ENCODE peak calls at places on chromosomes 7 and 10, in eight cellular contexts. One of them, this sample, is unnamed.

GRCh38 chr10:8375137-8375536 is 320.6 kb downstream of the GATA3 start:
- DNase-seq in thoracic aorta: no peak
- DNase-seq in adrenal gland: no peak
- DNase-seq in fibroblast of villous mesenchyme: no peak
- DNase-seq in fibroblast of pulmonary artery: no peak
- DNase-seq in progenitor cell of endocrine pancreas: no peak
- DNase-seq in GM12865: no peak
- DNase-seq in neural progenitor cell: no peak
- DNase-seq in this sample: no peak

GRCh38 chr10:78849115-78849514 is 219.7 kb upstream of the ZMIZ1 start:
- DNase-seq in adrenal gland: no peak
- DNase-seq in fibroblast of villous mesenchyme: no peak
- DNase-seq in fibroblast of pulmonary artery: no peak
- DNase-seq in GM12865: no peak
- DNase-seq in neural progenitor cell: no peak
- DNase-seq in progenitor cell of endocrine pancreas: no peak
- DNase-seq in thoracic aorta: no peak
- DNase-seq in this sample: no peak

GRCh38 chr7:1288390-1288995 is 55.8 kb downstream of the UNCX start:
- DNase-seq in fibroblast of pulmonary artery: no peak
- DNase-seq in progenitor cell of endocrine pancreas: no peak
- DNase-seq in neural progenitor cell: no peak
- DNase-seq in thoracic aorta: no peak
- DNase-seq in adrenal gland: no peak
- DNase-seq in fibroblast of villous mesenchyme: no peak
- DNase-seq in GM12865: no peak
- DNase-seq in this sample: no peak

GRCh38 chr10:770975-771374 is 81.5 kb upstream of the DIP2C start:
- DNase-seq in fibroblast of pulmonary artery: no peak
- DNase-seq in progenitor cell of endocrine pancreas: no peak
- DNase-seq in fibroblast of villous mesenchyme: no peak
- DNase-seq in GM12865: no peak
- DNase-seq in adrenal gland: no peak
- DNase-seq in neural progenitor cell: no peak
- DNase-seq in thoracic aorta: no peak
- DNase-seq in this sample: no peak

GRCh38 chr7:19707240-19707639 is 1.6 kb downstream of the POLR1F start:
- DNase-seq in neural progenitor cell: no peak
- DNase-seq in adrenal gland: no peak
- DNase-seq in fibroblast of villous mesenchyme: peak; percentile 29
- DNase-seq in fibroblast of pulmonary artery: peak; percentile 15
- DNase-seq in GM12865: no peak
- DNase-seq in progenitor cell of endocrine pancreas: no peak
- DNase-seq in thoracic aorta: no peak
- DNase-seq in this sample: no peak

GRCh38 chr7:144484445-144484844 is 81.0 kb upstream of the NOBOX start:
- DNase-seq in thoracic aorta: no peak
- DNase-seq in progenitor cell of endocrine pancreas: no peak
- DNase-seq in fibroblast of pulmonary artery: no peak
- DNase-seq in fibroblast of villous mesenchyme: no peak
- DNase-seq in adrenal gland: no peak
- DNase-seq in GM12865: no peak
- DNase-seq in neural progenitor cell: no peak
- DNase-seq in this sample: no peak

GRCh38 chr7:32204361-32205018 is 134.3 kb upstream of the PDE1C start:
- DNase-seq in GM12865: peak; percentile 64
- DNase-seq in fibroblast of pulmonary artery: peak; percentile 81
- DNase-seq in thoracic aorta: no peak
- DNase-seq in fibroblast of villous mesenchyme: peak; percentile 48
- DNase-seq in neural progenitor cell: peak; percentile 89
- DNase-seq in adrenal gland: peak; percentile 62
- DNase-seq in progenitor cell of endocrine pancreas: peak; percentile 54
- DNase-seq in this sample: peak; percentile 65

GRCh38 chr7:44398506-44398905 is 73.1 kb upstream of the CAMK2B start:
- DNase-seq in progenitor cell of endocrine pancreas: no peak
- DNase-seq in fibroblast of villous mesenchyme: no peak
- DNase-seq in fibroblast of pulmonary artery: peak; percentile 28
- DNase-seq in thoracic aorta: no peak
- DNase-seq in adrenal gland: no peak
- DNase-seq in GM12865: no peak
- DNase-seq in neural progenitor cell: no peak
- DNase-seq in this sample: no peak

GRCh38 chr10:30182191-30183075 is 123.0 kb upstream of the JCAD start:
- DNase-seq in GM12865: no peak
- DNase-seq in thoracic aorta: no peak
- DNase-seq in fibroblast of pulmonary artery: peak; percentile 80
- DNase-seq in adrenal gland: no peak
- DNase-seq in neural progenitor cell: no peak
- DNase-seq in fibroblast of villous mesenchyme: peak; percentile 88
- DNase-seq in progenitor cell of endocrine pancreas: no peak
- DNase-seq in this sample: no peak

GRCh38 chr10:10367277-10367676 is 650.4 kb upstream of the CELF2 start:
- DNase-seq in neural progenitor cell: no peak
- DNase-seq in adrenal gland: no peak
- DNase-seq in fibroblast of villous mesenchyme: no peak
- DNase-seq in GM12865: no peak
- DNase-seq in fibroblast of pulmonary artery: no peak
- DNase-seq in thoracic aorta: no peak
- DNase-seq in progenitor cell of endocrine pancreas: no peak
- DNase-seq in this sample: no peak

GRCh38 chr10:62384057-62384446 is 9.9 kb downstream of the ZNF365 start:
- DNase-seq in thoracic aorta: no peak
- DNase-seq in GM12865: peak; percentile 25
- DNase-seq in adrenal gland: no peak
- DNase-seq in progenitor cell of endocrine pancreas: no peak
- DNase-seq in neural progenitor cell: no peak
- DNase-seq in fibroblast of villous mesenchyme: peak; percentile 65
- DNase-seq in fibroblast of pulmonary artery: peak; percentile 18
- DNase-seq in this sample: no peak

GRCh38 chr7:134059921-134060320 is 67.2 kb upstream of the LRGUK start:
- DNase-seq in progenitor cell of endocrine pancreas: no peak
- DNase-seq in adrenal gland: no peak
- DNase-seq in thoracic aorta: no peak
- DNase-seq in GM12865: no peak
- DNase-seq in fibroblast of pulmonary artery: no peak
- DNase-seq in neural progenitor cell: no peak
- DNase-seq in fibroblast of villous mesenchyme: no peak
- DNase-seq in this sample: no peak

GRCh38 chr7:134343136-134343535 is 26.4 kb upstream of the SLC35B4 start:
- DNase-seq in neural progenitor cell: no peak
- DNase-seq in thoracic aorta: no peak
- DNase-seq in progenitor cell of endocrine pancreas: no peak
- DNase-seq in fibroblast of villous mesenchyme: no peak
- DNase-seq in fibroblast of pulmonary artery: no peak
- DNase-seq in adrenal gland: no peak
- DNase-seq in GM12865: no peak
- DNase-seq in this sample: no peak

GRCh38 chr7:39431242-39431641 is 135.0 kb upstream of the YAE1 start:
- DNase-seq in neural progenitor cell: no peak
- DNase-seq in adrenal gland: no peak
- DNase-seq in GM12865: no peak
- DNase-seq in fibroblast of villous mesenchyme: no peak
- DNase-seq in thoracic aorta: no peak
- DNase-seq in fibroblast of pulmonary artery: no peak
- DNase-seq in progenitor cell of endocrine pancreas: no peak
- DNase-seq in this sample: no peak

GRCh38 chr7:116543664-116544063 is 18.8 kb downstream of the CAV1 start:
- DNase-seq in neural progenitor cell: no peak
- DNase-seq in thoracic aorta: no peak
- DNase-seq in fibroblast of pulmonary artery: peak; percentile 55
- DNase-seq in fibroblast of villous mesenchyme: peak; percentile 84
- DNase-seq in adrenal gland: no peak
- DNase-seq in progenitor cell of endocrine pancreas: no peak
- DNase-seq in GM12865: no peak
- DNase-seq in this sample: no peak

GRCh38 chr7:105178177-105178576 is 164.2 kb downstream of the KMT2E start:
- DNase-seq in progenitor cell of endocrine pancreas: no peak
- DNase-seq in fibroblast of pulmonary artery: no peak
- DNase-seq in thoracic aorta: no peak
- DNase-seq in fibroblast of villous mesenchyme: no peak
- DNase-seq in neural progenitor cell: no peak
- DNase-seq in adrenal gland: no peak
- DNase-seq in GM12865: no peak
- DNase-seq in this sample: no peak

GRCh38 chr10:119500138-119500795 is 42.3 kb downstream of the RGS10 start:
- DNase-seq in fibroblast of villous mesenchyme: peak; percentile 62
- DNase-seq in GM12865: no peak
- DNase-seq in adrenal gland: no peak
- DNase-seq in neural progenitor cell: no peak
- DNase-seq in progenitor cell of endocrine pancreas: no peak
- DNase-seq in fibroblast of pulmonary artery: no peak
- DNase-seq in thoracic aorta: no peak
- DNase-seq in this sample: no peak

GRCh38 chr10:51204691-51205090 is 130.4 kb downstream of the PRKG1 start:
- DNase-seq in progenitor cell of endocrine pancreas: no peak
- DNase-seq in fibroblast of villous mesenchyme: no peak
- DNase-seq in fibroblast of pulmonary artery: no peak
- DNase-seq in adrenal gland: no peak
- DNase-seq in GM12865: no peak
- DNase-seq in thoracic aorta: no peak
- DNase-seq in neural progenitor cell: no peak
- DNase-seq in this sample: no peak

GRCh38 chr10:63829020-63829419 is 307.8 kb downstream of the REEP3 start:
- DNase-seq in progenitor cell of endocrine pancreas: no peak
- DNase-seq in fibroblast of pulmonary artery: peak; percentile 2
- DNase-seq in adrenal gland: no peak
- DNase-seq in neural progenitor cell: no peak
- DNase-seq in fibroblast of villous mesenchyme: peak; percentile 20
- DNase-seq in GM12865: no peak
- DNase-seq in thoracic aorta: no peak
- DNase-seq in this sample: no peak

GRCh38 chr10:86371116-86371515 is 4.5 kb upstream of the GRID1 start:
- DNase-seq in GM12865: no peak
- DNase-seq in fibroblast of villous mesenchyme: no peak
- DNase-seq in neural progenitor cell: no peak
- DNase-seq in progenitor cell of endocrine pancreas: no peak
- DNase-seq in adrenal gland: no peak
- DNase-seq in fibroblast of pulmonary artery: no peak
- DNase-seq in thoracic aorta: no peak
- DNase-seq in this sample: no peak

GRCh38 chr7:100836812-100837098 is 9.4 kb upstream of the EPHB4 start:
- DNase-seq in progenitor cell of endocrine pancreas: no peak
- DNase-seq in adrenal gland: no peak
- DNase-seq in fibroblast of villous mesenchyme: no peak
- DNase-seq in neural progenitor cell: no peak
- DNase-seq in fibroblast of pulmonary artery: no peak
- DNase-seq in thoracic aorta: no peak
- DNase-seq in GM12865: no peak
- DNase-seq in this sample: no peak

GRCh38 chr10:44463511-44464121 is 78.7 kb upstream of the CXCL12 start:
- DNase-seq in neural progenitor cell: no peak
- DNase-seq in progenitor cell of endocrine pancreas: no peak
- DNase-seq in fibroblast of pulmonary artery: peak; percentile 42
- DNase-seq in adrenal gland: no peak
- DNase-seq in thoracic aorta: no peak
- DNase-seq in fibroblast of villous mesenchyme: no peak
- DNase-seq in GM12865: no peak
- DNase-seq in this sample: no peak

GRCh38 chr7:48091506-48092433 is 2.7 kb downstream of the UPP1 start:
- DNase-seq in fibroblast of pulmonary artery: no peak
- DNase-seq in neural progenitor cell: no peak
- DNase-seq in fibroblast of villous mesenchyme: no peak
- DNase-seq in adrenal gland: no peak
- DNase-seq in thoracic aorta: no peak
- DNase-seq in GM12865: no peak
- DNase-seq in progenitor cell of endocrine pancreas: no peak
- DNase-seq in this sample: no peak

GRCh38 chr7:27677912-27678612 is 15.4 kb upstream of the HIBADH start:
- DNase-seq in fibroblast of villous mesenchyme: peak; percentile 92
- DNase-seq in GM12865: no peak
- DNase-seq in fibroblast of pulmonary artery: peak; percentile 92
- DNase-seq in progenitor cell of endocrine pancreas: no peak
- DNase-seq in adrenal gland: no peak
- DNase-seq in thoracic aorta: no peak
- DNase-seq in neural progenitor cell: no peak
- DNase-seq in this sample: no peak

GRCh38 chr10:131954356-131954965 is 27.3 kb downstream of the BNIP3 start:
- DNase-seq in thoracic aorta: no peak
- DNase-seq in fibroblast of villous mesenchyme: no peak
- DNase-seq in adrenal gland: peak; percentile 85
- DNase-seq in progenitor cell of endocrine pancreas: no peak
- DNase-seq in fibroblast of pulmonary artery: no peak
- DNase-seq in GM12865: no peak
- DNase-seq in neural progenitor cell: no peak
- DNase-seq in this sample: no peak

GRCh38 chr7:28853834-28854749 is 104.0 kb downstream of the TRIL start:
- DNase-seq in progenitor cell of endocrine pancreas: peak; percentile 84
- DNase-seq in neural progenitor cell: peak; percentile 84
- DNase-seq in thoracic aorta: no peak
- DNase-seq in fibroblast of villous mesenchyme: peak; percentile 48
- DNase-seq in GM12865: peak; percentile 82
- DNase-seq in adrenal gland: peak; percentile 70
- DNase-seq in fibroblast of pulmonary artery: peak; percentile 57
- DNase-seq in this sample: peak; percentile 85

GRCh38 chr7:52355059-52355458 is 680.4 kb upstream of the POM121L12 start:
- DNase-seq in neural progenitor cell: peak; percentile 37
- DNase-seq in fibroblast of pulmonary artery: no peak
- DNase-seq in fibroblast of villous mesenchyme: no peak
- DNase-seq in thoracic aorta: no peak
- DNase-seq in adrenal gland: no peak
- DNase-seq in GM12865: no peak
- DNase-seq in progenitor cell of endocrine pancreas: peak; percentile 47
- DNase-seq in this sample: peak; percentile 59

GRCh38 chr7:33346055-33346454 is 216.7 kb downstream of the BBS9 start:
- DNase-seq in progenitor cell of endocrine pancreas: no peak
- DNase-seq in thoracic aorta: no peak
- DNase-seq in adrenal gland: no peak
- DNase-seq in GM12865: no peak
- DNase-seq in fibroblast of pulmonary artery: no peak
- DNase-seq in neural progenitor cell: no peak
- DNase-seq in fibroblast of villous mesenchyme: no peak
- DNase-seq in this sample: no peak
- TF ChIP-seq CTCF in progenitor cell of endocrine pancreas: no peak
- TF ChIP-seq CTCF in thoracic aorta: no peak
- TF ChIP-seq CTCF in adrenal gland: no peak
- TF ChIP-seq CTCF in GM12865: no peak
- TF ChIP-seq CTCF in fibroblast of pulmonary artery: no peak
- TF ChIP-seq CTCF in neural progenitor cell: no peak
- TF ChIP-seq CTCF in fibroblast of villous mesenchyme: no peak
- TF ChIP-seq CTCF in this sample: no peak

GRCh38 chr10:111098679-111099437 is 22.0 kb downstream of the ADRA2A start:
- DNase-seq in adrenal gland: no peak
- DNase-seq in thoracic aorta: no peak
- DNase-seq in progenitor cell of endocrine pancreas: no peak
- DNase-seq in fibroblast of pulmonary artery: peak; percentile 3
- DNase-seq in neural progenitor cell: no peak
- DNase-seq in fibroblast of villous mesenchyme: no peak
- DNase-seq in GM12865: peak; percentile 12
- DNase-seq in this sample: no peak
- TF ChIP-seq CTCF in adrenal gland: no peak
- TF ChIP-seq CTCF in thoracic aorta: no peak
- TF ChIP-seq CTCF in progenitor cell of endocrine pancreas: no peak
- TF ChIP-seq CTCF in fibroblast of pulmonary artery: no peak
- TF ChIP-seq CTCF in neural progenitor cell: no peak
- TF ChIP-seq CTCF in fibroblast of villous mesenchyme: peak; percentile 10
- TF ChIP-seq CTCF in GM12865: peak; percentile 14
- TF ChIP-seq CTCF in this sample: no peak

GRCh38 chr7:46054290-46054689 is 133.2 kb upstream of the IGFBP3 start:
- DNase-seq in progenitor cell of endocrine pancreas: no peak
- DNase-seq in thoracic aorta: no peak
- DNase-seq in GM12865: no peak
- DNase-seq in neural progenitor cell: no peak
- DNase-seq in adrenal gland: no peak
- DNase-seq in fibroblast of villous mesenchyme: no peak
- DNase-seq in fibroblast of pulmonary artery: peak; percentile 65
- DNase-seq in this sample: no peak
- TF ChIP-seq CTCF in progenitor cell of endocrine pancreas: no peak
- TF ChIP-seq CTCF in thoracic aorta: no peak
- TF ChIP-seq CTCF in GM12865: no peak
- TF ChIP-seq CTCF in neural progenitor cell: no peak
- TF ChIP-seq CTCF in adrenal gland: no peak
- TF ChIP-seq CTCF in fibroblast of villous mesenchyme: no peak
- TF ChIP-seq CTCF in fibroblast of pulmonary artery: no peak
- TF ChIP-seq CTCF in this sample: no peak

GRCh38 chr10:77843264-77843663 is 83.3 kb downstream of the DLG5 start:
- DNase-seq in thoracic aorta: no peak
- DNase-seq in progenitor cell of endocrine pancreas: no peak
- DNase-seq in neural progenitor cell: no peak
- DNase-seq in fibroblast of villous mesenchyme: no peak
- DNase-seq in adrenal gland: no peak
- DNase-seq in GM12865: no peak
- DNase-seq in fibroblast of pulmonary artery: no peak
- DNase-seq in this sample: no peak
- TF ChIP-seq CTCF in thoracic aorta: no peak
- TF ChIP-seq CTCF in progenitor cell of endocrine pancreas: no peak
- TF ChIP-seq CTCF in neural progenitor cell: no peak
- TF ChIP-seq CTCF in fibroblast of villous mesenchyme: no peak
- TF ChIP-seq CTCF in adrenal gland: no peak
- TF ChIP-seq CTCF in GM12865: no peak
- TF ChIP-seq CTCF in fibroblast of pulmonary artery: no peak
- TF ChIP-seq CTCF in this sample: no peak

This sample was measured in nephron progenitor cell.